ENCODE peak calls at places on chromosome 11, in five cellular contexts. M is stimulated activated CD8-positive, alpha-beta memory T cell treated with anti-CD3 and anti-CD28 coated beads, Interleukin-15, amount 100 ng/mL, for 4 hours; P is NCI-H1694; J is GM12878; V is A172. N is an unnamed sample.

GRCh38 chr11:108975641-108976071 is 310.8 kb downstream of the DDX10 start:
- DNase-seq in V (no peak), J (no peak), M (no peak), P (no peak), N (peak; percentile 64)

GRCh38 chr11:119572481-119573424 is 149.8 kb upstream of the THY1 start:
- DNase-seq in V (no peak), M (no peak), P (no peak), J (no peak), N (no peak)

GRCh38 chr11:11422291-11423128 is 69.5 kb upstream of the CSNK2A3 start:
- DNase-seq in J (no peak), V (no peak), M (no peak), P (no peak), N (no peak)

GRCh38 chr11:72308226-72309073 is 64.5 kb upstream of the PHOX2A start:
- DNase-seq in M (no peak), P (peak; percentile 88), V (peak; percentile 28), J (no peak), N (no peak)

GRCh38 chr11:35583126-35583525 is 35.1 kb upstream of the FJX1 start:
- DNase-seq in V (peak; percentile 30), P (no peak), M (no peak), J (no peak), N (no peak)

GRCh38 chr11:72831521-72832300 is 17.5 kb downstream of the ATG16L2 start:
- DNase-seq in V (peak; percentile 77), M (no peak), P (peak; percentile 70), J (no peak), N (peak; percentile 87)

GRCh38 chr11:2589538-2589934 is 110.3 kb downstream of the KCNQ1OT1 start:
- DNase-seq in P (no peak), M (no peak), V (no peak), J (no peak), N (peak; percentile 4)

GRCh38 chr11:60390389-60390788 is 5.9 kb upstream of the MS4A14 start:
- DNase-seq in M (no peak), V (no peak), P (no peak), J (no peak), N (no peak)

GRCh38 chr11:66181632-66182345 is 86.7 kb upstream of the RAB1B start:
- DNase-seq in V (no peak), J (no peak), P (no peak), M (no peak), N (no peak)

GRCh38 chr11:76629853-76630599 is 40.5 kb downstream of the LRRC32 start:
- DNase-seq in M (no peak), V (no peak), P (no peak), J (no peak), N (peak; percentile 90)

GRCh38 chr11:64357904-64358535 is 942 bp upstream of the RPS6KA4 start:
- DNase-seq in V (peak; percentile 87), P (no peak), J (no peak), M (no peak), N (peak; percentile 68)

GRCh38 chr11:112977620-112978212 is 16.5 kb downstream of the NCAM1 start:
- DNase-seq in V (peak; percentile 30), P (no peak), M (no peak), J (no peak), N (peak; percentile 53)

GRCh38 chr11:129322941-129323340 is 52.7 kb upstream of the BARX2 start:
- DNase-seq in M (no peak), P (no peak), V (no peak), J (no peak), N (no peak)

GRCh38 chr11:19660076-19660475 is 52.6 kb upstream of the NAV2 start:
- DNase-seq in M (no peak), V (peak; percentile 96), P (no peak), J (peak; percentile 61), N (no peak)

GRCh38 chr11:8021920-8022319 is 34.8 kb downstream of the EIF3F start:
- DNase-seq in V (no peak), J (no peak), M (no peak), P (no peak), N (no peak)

GRCh38 chr11:126328444-126328843 is 24.6 kb downstream of the DCPS start:
- DNase-seq in P (no peak), M (no peak), J (no peak), V (no peak), N (no peak)

GRCh38 chr11:107561688-107562087 is 3.8 kb downstream of the ALKBH8 start:
- DNase-seq in P (no peak), V (peak; percentile 48), J (no peak), M (no peak), N (no peak)

GRCh38 chr11:64753380-64754123 is 6.2 kb downstream of the PYGM start:
- DNase-seq in P (no peak), V (no peak), J (no peak), M (no peak), N (peak; percentile 64)

GRCh38 chr11:3972431-3972830 is 117.0 kb downstream of the STIM1 start:
- DNase-seq in M (no peak), V (no peak), P (no peak), J (no peak), N (no peak)

GRCh38 chr11:66688561-66689534 is 11.2 kb upstream of the RBM4B start:
- DNase-seq in J (no peak), M (no peak), V (no peak), P (no peak), N (no peak)

GRCh38 chr11:91730071-91730470 is 494.5 kb upstream of the FAT3 start:
- DNase-seq in M (no peak), P (no peak), V (no peak), J (no peak), N (no peak)

GRCh38 chr11:1326435-1327063 is 17.1 kb upstream of the TOLLIP start:
- DNase-seq in M (no peak), J (no peak), P (no peak), V (no peak), N (no peak)

GRCh38 chr11:100525197-100525596 is 161.9 kb upstream of the ARHGAP42 start:
- DNase-seq in J (no peak), V (no peak), M (no peak), P (no peak), N (no peak)